ENCODE peak calls at places on chromosomes 11 and 22, in four cellular contexts. X is Peyer's patch, V is fibroblast of lung, I is heart right ventricle. Z is an unnamed sample.
A peak's percentile ranks its signal among the peaks of the same experiment; 100 is the strongest.

GRCh38 chr11:28393348-28393747 is 285.2 kb downstream of the METTL15 start:
- DNase-seq in V (no peak), X (no peak), I (peak; percentile 39), Z (no peak)

GRCh38 chr11:94882931-94883330 is 90.4 kb downstream of the CWC15 start:
- DNase-seq in V (no peak), I (no peak), X (no peak), Z (no peak)

GRCh38 chr22:25364736-25365241 is 145.3 kb downstream of the CRYBB2 start:
- DNase-seq in V (no peak), I (no peak), X (peak; percentile 79), Z (no peak)

GRCh38 chr22:49575703-49576081 is 252.0 kb downstream of the BRD1 start:
- DNase-seq in X (peak; percentile 37), V (no peak), I (no peak), Z (no peak)

GRCh38 chr11:59510917-59511589 is at the start of gene OR4D9:
- DNase-seq in X (no peak), I (no peak), V (no peak), Z (no peak)

GRCh38 chr11:117641008-117641915 is 155.8 kb downstream of the DSCAML1 start:
- DNase-seq in X (no peak), V (no peak), I (no peak), Z (no peak)

GRCh38 chr11:78659326-78660319 is 85.0 kb upstream of the NARS2 start:
- DNase-seq in X (no peak), V (no peak), I (no peak), Z (no peak)

GRCh38 chr11:26473216-26474194 is 98.6 kb downstream of the MUC15 start:
- DNase-seq in X (no peak), I (no peak), V (no peak), Z (no peak)

GRCh38 chr22:50695421-50696250 is 23.0 kb downstream of the SHANK3 start:
- DNase-seq in X (no peak), I (peak; percentile 8), V (no peak), Z (no peak)

GRCh38 chr11:94664336-94664735 is 97.2 kb downstream of the PIWIL4 start:
- DNase-seq in V (no peak), X (no peak), I (no peak), Z (no peak)

GRCh38 chr11:17764446-17765218 is 30.1 kb downstream of the KCNC1 start:
- DNase-seq in V (no peak), I (no peak), X (no peak), Z (no peak)

GRCh38 chr11:17763244-17763643 is 28.7 kb downstream of the KCNC1 start:
- DNase-seq in X (no peak), I (no peak), V (no peak), Z (no peak)

GRCh38 chr11:17763703-17764102 is 29.1 kb downstream of the KCNC1 start:
- DNase-seq in X (no peak), I (no peak), V (no peak), Z (no peak)

GRCh38 chr11:17760102-17761029 is 25.8 kb downstream of the KCNC1 start:
- DNase-seq in X (peak; percentile 72), V (peak; percentile 22), I (peak; percentile 43), Z (peak; percentile 61)

GRCh38 chr11:17762309-17762974 is 27.9 kb downstream of the KCNC1 start:
- DNase-seq in X (no peak), I (no peak), V (no peak), Z (no peak)
- TF ChIP-seq CTCF in X (no peak), I (no peak), V (no peak), Z (no peak)

GRCh38 chr11:121958978-121959340 is 157.1 kb downstream of the BLID start:
- DNase-seq in X (no peak), V (peak; percentile 2), I (no peak), Z (no peak)

GRCh38 chr11:121953122-121953521 is 162.9 kb downstream of the BLID start:
- DNase-seq in I (no peak), V (no peak), X (no peak), Z (no peak)

GRCh38 chr11:121961228-121961860 is 154.7 kb downstream of the BLID start:
- DNase-seq in X (no peak), V (peak; percentile 1), I (no peak), Z (peak; percentile 70)

DNA sequence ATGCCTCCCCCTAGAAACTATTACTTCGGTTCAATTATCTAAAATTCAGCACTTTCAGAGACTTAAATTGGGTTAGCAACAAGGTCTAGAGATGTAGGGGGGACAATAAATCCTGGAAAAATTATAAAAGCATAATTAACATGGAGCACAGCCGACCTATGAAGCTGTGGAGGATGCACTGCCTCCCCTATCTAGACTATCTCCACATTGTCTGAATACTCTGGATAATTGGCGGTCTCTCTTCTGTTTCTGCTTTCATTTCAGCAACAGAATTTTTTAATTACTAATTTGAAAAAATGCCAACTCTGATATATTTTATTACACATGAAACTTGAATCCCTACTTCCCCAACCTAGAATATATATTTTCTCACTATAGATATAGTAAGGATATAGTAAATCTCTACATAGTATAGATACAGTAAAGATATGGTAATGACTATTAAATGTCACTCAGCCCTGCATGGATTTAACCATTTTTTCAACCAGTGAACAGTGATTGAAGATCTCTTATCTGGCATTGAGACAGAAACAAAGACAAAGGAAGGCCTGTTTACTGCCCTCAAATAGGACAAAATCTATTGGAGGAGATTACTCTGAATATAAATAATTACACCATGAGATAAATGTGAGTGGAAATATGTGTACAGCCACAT is 157.6 kb downstream of the BLID start:
- DNase-seq in X (no peak), V (no peak), I (no peak), Z (no peak)
- H3K4me1 ChIP-seq in X (no peaks in the 10 kb centered on the region), V (peaks cover 3% of the 10 kb centered on the region), I (no peaks in the 10 kb centered on the region), Z (peaks cover 26% of the 10 kb centered on the region)

DNA sequence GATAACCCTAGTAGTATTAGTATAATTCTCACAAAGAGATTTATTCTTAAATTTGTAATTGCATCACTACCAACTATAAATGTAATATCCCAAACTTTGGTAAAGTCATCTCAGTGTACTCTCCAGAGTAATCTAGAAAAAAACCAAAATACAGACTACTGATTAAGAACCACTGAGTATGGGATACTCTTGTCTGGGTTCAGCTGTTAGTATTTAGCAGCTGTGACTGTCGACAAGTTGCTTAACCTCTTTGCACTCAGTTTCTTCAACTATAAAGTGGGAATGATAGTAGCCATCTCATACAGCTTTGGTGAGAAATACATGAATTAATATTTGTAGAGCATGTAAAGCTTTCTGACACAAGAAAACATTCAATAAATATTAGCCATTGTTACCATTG is 35.3 kb downstream of the C11orf65 start:
- DNase-seq in V (no peak), X (no peak), I (no peak), Z (no peak)
- H3K36me3 ChIP-seq in V (no peaks in the 10 kb centered on the region), X (no peaks in the 10 kb centered on the region), I (no peaks in the 10 kb centered on the region), Z (no peaks in the 10 kb centered on the region)

DNA sequence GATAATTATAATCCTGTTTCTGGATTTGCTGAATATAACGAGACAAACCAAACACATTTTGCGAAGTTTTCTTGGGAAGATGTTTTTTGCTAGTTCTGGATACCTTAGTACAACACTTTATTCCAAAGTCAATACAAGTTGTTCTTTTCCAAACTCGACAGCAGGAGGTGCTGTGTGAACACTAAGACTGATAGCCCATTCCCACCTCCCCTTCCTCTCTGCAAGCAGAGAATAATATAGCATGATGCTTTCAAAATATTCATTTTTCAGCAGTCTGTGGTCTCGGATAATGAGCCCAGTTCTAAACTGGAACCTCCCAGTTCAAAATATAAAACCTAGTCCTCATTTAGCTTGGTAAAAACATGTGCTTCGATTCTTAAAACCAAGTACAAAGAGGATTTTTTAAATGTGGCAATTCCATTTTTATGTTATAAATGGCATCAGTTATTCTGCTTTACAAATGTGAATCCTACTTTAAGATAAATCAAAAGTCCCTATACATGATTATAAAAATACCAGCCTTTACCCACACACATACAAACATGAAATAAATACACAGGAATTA is 129.1 kb downstream of the DCDC1 start:
- DNase-seq in V (peak; percentile 47), X (no peak), I (no peak), Z (peak; percentile 22)
- TF ChIP-seq CTCF in V (peak; percentile 53), X (peak; percentile 28), I (peak; percentile 66), Z (peak; percentile 31)

DNA sequence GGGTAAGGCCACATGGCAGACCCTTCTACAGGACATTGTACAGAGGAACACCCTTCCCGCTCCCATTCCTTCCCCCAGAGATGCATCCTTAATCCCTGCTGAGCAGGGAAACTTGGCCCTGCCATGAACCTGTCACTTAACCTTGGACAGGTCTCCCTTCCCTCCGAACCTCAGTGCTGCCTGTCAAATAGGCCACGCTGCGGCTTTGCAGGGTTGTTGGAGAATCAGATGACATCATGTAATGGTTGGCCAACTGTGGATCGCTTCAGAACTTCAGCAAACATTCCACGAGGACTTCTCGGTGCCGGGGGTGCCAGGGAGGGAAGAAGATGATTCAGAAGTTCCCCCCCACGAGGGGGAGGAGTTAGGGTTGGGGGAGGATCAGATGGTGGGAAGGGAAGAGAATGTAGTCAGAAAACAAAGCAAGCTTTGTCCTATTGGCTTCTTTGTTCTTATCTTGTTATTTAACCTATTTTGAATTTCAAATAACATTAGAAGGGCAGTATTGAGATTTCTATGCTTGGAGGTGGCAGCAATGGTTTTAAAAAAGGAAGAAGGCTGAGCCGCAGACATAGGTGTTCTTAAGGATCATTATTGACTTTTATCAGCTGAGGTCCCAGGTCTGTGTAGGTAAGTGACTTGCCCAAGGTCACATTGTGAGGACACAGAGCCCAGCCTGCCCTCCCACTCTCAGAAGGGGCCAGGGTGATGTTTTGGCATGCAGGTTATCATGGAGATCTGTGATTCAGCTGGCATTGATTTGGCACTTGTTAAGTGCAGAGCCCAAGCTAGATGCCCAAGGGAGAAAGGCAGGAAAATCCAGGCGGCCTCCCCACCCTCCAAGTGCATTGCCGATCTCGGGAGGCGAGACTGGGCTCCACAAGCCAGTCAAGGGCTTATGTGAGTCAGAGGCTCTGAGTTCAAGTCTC is 3.1 kb downstream of the CDC42EP1 start:
- DNase-seq in V (peak; percentile 97), I (peak; percentile 42), X (peak; percentile 80), Z (peak; percentile 90)
- H3K4me1 ChIP-seq in V (peaks cover 30% of the 10 kb centered on the region), I (peaks cover 70% of the 10 kb centered on the region), X (peaks cover 45% of the 10 kb centered on the region), Z (peaks cover 51% of the 10 kb centered on the region)

DNA sequence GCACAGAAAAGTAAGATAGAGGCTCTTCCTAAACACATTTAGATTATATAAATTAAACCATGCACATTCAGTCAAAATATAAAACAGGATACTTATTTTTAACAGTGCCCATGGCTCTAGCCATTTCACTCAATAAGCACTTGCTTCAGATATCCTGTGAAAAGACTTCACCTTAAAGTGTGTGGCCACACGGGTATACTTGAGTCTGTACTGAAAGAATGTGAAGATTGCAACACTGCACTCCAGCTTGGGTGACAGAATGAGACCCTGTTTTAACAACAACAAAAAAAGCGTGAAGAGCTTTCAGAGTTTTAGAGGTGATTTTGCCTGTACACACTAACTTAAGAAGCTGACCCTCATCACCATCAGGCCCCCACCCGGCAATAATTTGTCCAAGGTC is 203.5 kb upstream of the GUCY1A2 start:
- DNase-seq in V (no peak), I (no peak), X (no peak), Z (no peak)
- H3K36me3 ChIP-seq in V (no peaks in the 10 kb centered on the region), I (no peaks in the 10 kb centered on the region), X (no peaks in the 10 kb centered on the region), Z (no peaks in the 10 kb centered on the region)

GRCh38 chr11:102632026-102632425 is 6.9 kb upstream of the MMP20 start:
- DNase-seq in I (no peak), X (no peak), V (peak; percentile 21), Z (no peak)
- TF ChIP-seq CTCF in I (no peak), X (no peak), V (no peak), Z (no peak)

GRCh38 chr22:46070722-46071450 is 79.4 kb upstream of the PPARA start:
- DNase-seq in X (peak; percentile 67), V (peak; percentile 64), I (peak; percentile 78), Z (peak; percentile 72)
- H3K4me1 ChIP-seq in X (peaks cover 10% of the 10 kb centered on the region), V (peaks cover 6% of the 10 kb centered on the region), I (peaks cover 38% of the 10 kb centered on the region), Z (peaks cover 26% of the 10 kb centered on the region)

Z was measured in testis.